ENCODE peak calls at places on chromosomes 5 and 9, in eight cellular contexts. One of them, this sample, is unnamed.

GRCh38 chr9:131736440-131736839 is 3.4 kb downstream of the RAPGEF1 start:
- DNase-seq in nephron progenitor cell: no peak
- DNase-seq in naive thymus-derived CD8-positive, alpha-beta T cell: no peak
- DNase-seq in RPMI7951: no peak
- DNase-seq in stomach: no peak
- DNase-seq in GM18507: no peak
- DNase-seq in stimulated activated CD4-positive, alpha-beta T cell treated with anti-CD3 and anti-CD28 coated beads, Interleukin-2, amount 100 ng/mL, for 24 hours: no peak
- DNase-seq in ovary: no peak
- DNase-seq in this sample: no peak

GRCh38 chr5:169758886-169759285 is 121.8 kb downstream of the DOCK2 start:
- DNase-seq in nephron progenitor cell: no peak
- DNase-seq in ovary: no peak
- DNase-seq in RPMI7951: no peak
- DNase-seq in naive thymus-derived CD8-positive, alpha-beta T cell: no peak
- DNase-seq in stimulated activated CD4-positive, alpha-beta T cell treated with anti-CD3 and anti-CD28 coated beads, Interleukin-2, amount 100 ng/mL, for 24 hours: no peak
- DNase-seq in GM18507: no peak
- DNase-seq in stomach: no peak
- DNase-seq in this sample: no peak

GRCh38 chr9:127178646-127179632 is 56.5 kb upstream of the ANGPTL2 start:
- DNase-seq in ovary: peak; percentile 75
- DNase-seq in GM18507: no peak
- DNase-seq in naive thymus-derived CD8-positive, alpha-beta T cell: no peak
- DNase-seq in stomach: peak; percentile 15
- DNase-seq in RPMI7951: no peak
- DNase-seq in stimulated activated CD4-positive, alpha-beta T cell treated with anti-CD3 and anti-CD28 coated beads, Interleukin-2, amount 100 ng/mL, for 24 hours: no peak
- DNase-seq in nephron progenitor cell: no peak
- DNase-seq in this sample: no peak

GRCh38 chr5:112479418-112479817 is 60.3 kb upstream of the EPB41L4A start:
- DNase-seq in RPMI7951: no peak
- DNase-seq in GM18507: no peak
- DNase-seq in naive thymus-derived CD8-positive, alpha-beta T cell: no peak
- DNase-seq in stomach: no peak
- DNase-seq in ovary: no peak
- DNase-seq in nephron progenitor cell: no peak
- DNase-seq in stimulated activated CD4-positive, alpha-beta T cell treated with anti-CD3 and anti-CD28 coated beads, Interleukin-2, amount 100 ng/mL, for 24 hours: no peak
- DNase-seq in this sample: no peak

GRCh38 chr5:25025836-25026235 is 381.1 kb upstream of the CDH10 start:
- DNase-seq in ovary: no peak
- DNase-seq in naive thymus-derived CD8-positive, alpha-beta T cell: no peak
- DNase-seq in GM18507: no peak
- DNase-seq in RPMI7951: no peak
- DNase-seq in nephron progenitor cell: no peak
- DNase-seq in stomach: no peak
- DNase-seq in stimulated activated CD4-positive, alpha-beta T cell treated with anti-CD3 and anti-CD28 coated beads, Interleukin-2, amount 100 ng/mL, for 24 hours: no peak
- DNase-seq in this sample: no peak

GRCh38 chr5:23269981-23270380 is 237.4 kb upstream of the PRDM9 start:
- DNase-seq in RPMI7951: no peak
- DNase-seq in nephron progenitor cell: no peak
- DNase-seq in stimulated activated CD4-positive, alpha-beta T cell treated with anti-CD3 and anti-CD28 coated beads, Interleukin-2, amount 100 ng/mL, for 24 hours: no peak
- DNase-seq in stomach: no peak
- DNase-seq in ovary: no peak
- DNase-seq in naive thymus-derived CD8-positive, alpha-beta T cell: no peak
- DNase-seq in GM18507: no peak
- DNase-seq in this sample: no peak

GRCh38 chr5:29758986-29759421 is 1434.5 kb upstream of the CDH6 start:
- DNase-seq in nephron progenitor cell: peak; percentile 2
- DNase-seq in naive thymus-derived CD8-positive, alpha-beta T cell: no peak
- DNase-seq in stimulated activated CD4-positive, alpha-beta T cell treated with anti-CD3 and anti-CD28 coated beads, Interleukin-2, amount 100 ng/mL, for 24 hours: no peak
- DNase-seq in stomach: no peak
- DNase-seq in GM18507: no peak
- DNase-seq in RPMI7951: no peak
- DNase-seq in ovary: no peak
- DNase-seq in this sample: no peak

GRCh38 chr9:108565651-108566378 is 290.0 kb downstream of the ACTL7B start:
- DNase-seq in RPMI7951: peak; percentile 91
- DNase-seq in naive thymus-derived CD8-positive, alpha-beta T cell: no peak
- DNase-seq in nephron progenitor cell: peak; percentile 49
- DNase-seq in stimulated activated CD4-positive, alpha-beta T cell treated with anti-CD3 and anti-CD28 coated beads, Interleukin-2, amount 100 ng/mL, for 24 hours: peak; percentile 4
- DNase-seq in GM18507: peak; percentile 22
- DNase-seq in ovary: peak; percentile 40
- DNase-seq in stomach: peak; percentile 60
- DNase-seq in this sample: no peak

GRCh38 chr9:93232388-93232965 is 48.5 kb downstream of the WNK2 start:
- DNase-seq in nephron progenitor cell: no peak
- DNase-seq in GM18507: no peak
- DNase-seq in naive thymus-derived CD8-positive, alpha-beta T cell: no peak
- DNase-seq in ovary: no peak
- DNase-seq in stomach: no peak
- DNase-seq in RPMI7951: no peak
- DNase-seq in stimulated activated CD4-positive, alpha-beta T cell treated with anti-CD3 and anti-CD28 coated beads, Interleukin-2, amount 100 ng/mL, for 24 hours: no peak
- DNase-seq in this sample: no peak

GRCh38 chr9:90793729-90794128 is 7.9 kb upstream of the SYK start:
- DNase-seq in naive thymus-derived CD8-positive, alpha-beta T cell: no peak
- DNase-seq in ovary: no peak
- DNase-seq in GM18507: no peak
- DNase-seq in nephron progenitor cell: no peak
- DNase-seq in RPMI7951: no peak
- DNase-seq in stimulated activated CD4-positive, alpha-beta T cell treated with anti-CD3 and anti-CD28 coated beads, Interleukin-2, amount 100 ng/mL, for 24 hours: no peak
- DNase-seq in stomach: no peak
- DNase-seq in this sample: no peak

GRCh38 chr5:73673161-73673591 is 47.2 kb downstream of the ARHGEF28 start:
- DNase-seq in ovary: no peak
- DNase-seq in stomach: no peak
- DNase-seq in RPMI7951: peak; percentile 67
- DNase-seq in nephron progenitor cell: no peak
- DNase-seq in GM18507: no peak
- DNase-seq in stimulated activated CD4-positive, alpha-beta T cell treated with anti-CD3 and anti-CD28 coated beads, Interleukin-2, amount 100 ng/mL, for 24 hours: no peak
- DNase-seq in naive thymus-derived CD8-positive, alpha-beta T cell: no peak
- DNase-seq in this sample: no peak

GRCh38 chr5:116045821-116046220 is 13.5 kb downstream of the ARL14EPL start:
- DNase-seq in stimulated activated CD4-positive, alpha-beta T cell treated with anti-CD3 and anti-CD28 coated beads, Interleukin-2, amount 100 ng/mL, for 24 hours: no peak
- DNase-seq in GM18507: no peak
- DNase-seq in stomach: no peak
- DNase-seq in nephron progenitor cell: no peak
- DNase-seq in naive thymus-derived CD8-positive, alpha-beta T cell: no peak
- DNase-seq in ovary: no peak
- DNase-seq in RPMI7951: no peak
- DNase-seq in this sample: no peak

GRCh38 chr5:132251220-132251725 is 6.2 kb upstream of the PDLIM4 start:
- DNase-seq in naive thymus-derived CD8-positive, alpha-beta T cell: no peak
- DNase-seq in ovary: no peak
- DNase-seq in GM18507: no peak
- DNase-seq in RPMI7951: peak; percentile 86
- DNase-seq in stomach: no peak
- DNase-seq in stimulated activated CD4-positive, alpha-beta T cell treated with anti-CD3 and anti-CD28 coated beads, Interleukin-2, amount 100 ng/mL, for 24 hours: no peak
- DNase-seq in nephron progenitor cell: no peak
- DNase-seq in this sample: no peak

GRCh38 chr5:71658916-71659661 is 60.0 kb upstream of the CARTPT start:
- DNase-seq in stomach: no peak
- DNase-seq in stimulated activated CD4-positive, alpha-beta T cell treated with anti-CD3 and anti-CD28 coated beads, Interleukin-2, amount 100 ng/mL, for 24 hours: no peak
- DNase-seq in RPMI7951: peak; percentile 2
- DNase-seq in ovary: no peak
- DNase-seq in nephron progenitor cell: no peak
- DNase-seq in naive thymus-derived CD8-positive, alpha-beta T cell: no peak
- DNase-seq in GM18507: no peak
- DNase-seq in this sample: no peak

GRCh38 chr5:78275998-78276543 is 18.4 kb downstream of the AP3B1 start:
- DNase-seq in nephron progenitor cell: no peak
- DNase-seq in GM18507: no peak
- DNase-seq in stomach: no peak
- DNase-seq in naive thymus-derived CD8-positive, alpha-beta T cell: no peak
- DNase-seq in stimulated activated CD4-positive, alpha-beta T cell treated with anti-CD3 and anti-CD28 coated beads, Interleukin-2, amount 100 ng/mL, for 24 hours: no peak
- DNase-seq in RPMI7951: no peak
- DNase-seq in ovary: no peak
- DNase-seq in this sample: no peak

GRCh38 chr5:32584651-32585050 is 706 bp upstream of the SUB1 start:
- DNase-seq in RPMI7951: no peak
- DNase-seq in naive thymus-derived CD8-positive, alpha-beta T cell: no peak
- DNase-seq in ovary: no peak
- DNase-seq in stimulated activated CD4-positive, alpha-beta T cell treated with anti-CD3 and anti-CD28 coated beads, Interleukin-2, amount 100 ng/mL, for 24 hours: no peak
- DNase-seq in stomach: no peak
- DNase-seq in GM18507: no peak
- DNase-seq in nephron progenitor cell: no peak
- DNase-seq in this sample: peak; percentile 48

GRCh38 chr9:22423566-22423965 is 23.1 kb upstream of the DMRTA1 start:
- DNase-seq in stomach: no peak
- DNase-seq in nephron progenitor cell: no peak
- DNase-seq in naive thymus-derived CD8-positive, alpha-beta T cell: no peak
- DNase-seq in ovary: no peak
- DNase-seq in RPMI7951: no peak
- DNase-seq in GM18507: no peak
- DNase-seq in stimulated activated CD4-positive, alpha-beta T cell treated with anti-CD3 and anti-CD28 coated beads, Interleukin-2, amount 100 ng/mL, for 24 hours: no peak
- DNase-seq in this sample: no peak

GRCh38 chr5:149143470-149143869 is 2.2 kb downstream of the ABLIM3 start:
- DNase-seq in ovary: no peak
- DNase-seq in naive thymus-derived CD8-positive, alpha-beta T cell: no peak
- DNase-seq in GM18507: no peak
- DNase-seq in stomach: no peak
- DNase-seq in stimulated activated CD4-positive, alpha-beta T cell treated with anti-CD3 and anti-CD28 coated beads, Interleukin-2, amount 100 ng/mL, for 24 hours: no peak
- DNase-seq in RPMI7951: no peak
- DNase-seq in nephron progenitor cell: no peak
- DNase-seq in this sample: no peak

GRCh38 chr5:33311893-33312292 is 128.9 kb upstream of the TARS1 start:
- DNase-seq in GM18507: no peak
- DNase-seq in RPMI7951: peak; percentile 91
- DNase-seq in stomach: no peak
- DNase-seq in stimulated activated CD4-positive, alpha-beta T cell treated with anti-CD3 and anti-CD28 coated beads, Interleukin-2, amount 100 ng/mL, for 24 hours: no peak
- DNase-seq in nephron progenitor cell: no peak
- DNase-seq in naive thymus-derived CD8-positive, alpha-beta T cell: no peak
- DNase-seq in ovary: no peak
- DNase-seq in this sample: no peak

GRCh38 chr5:166127766-166128565 is 2163.5 kb upstream of the WWC1 start:
- DNase-seq in stomach: no peak
- DNase-seq in naive thymus-derived CD8-positive, alpha-beta T cell: no peak
- DNase-seq in RPMI7951: no peak
- DNase-seq in nephron progenitor cell: no peak
- DNase-seq in ovary: no peak
- DNase-seq in stimulated activated CD4-positive, alpha-beta T cell treated with anti-CD3 and anti-CD28 coated beads, Interleukin-2, amount 100 ng/mL, for 24 hours: no peak
- DNase-seq in GM18507: no peak
- DNase-seq in this sample: no peak

GRCh38 chr9:68540712-68541535 is at the start of gene TMEM252:
- DNase-seq in stomach: no peak
- DNase-seq in nephron progenitor cell: no peak
- DNase-seq in GM18507: no peak
- DNase-seq in naive thymus-derived CD8-positive, alpha-beta T cell: no peak
- DNase-seq in stimulated activated CD4-positive, alpha-beta T cell treated with anti-CD3 and anti-CD28 coated beads, Interleukin-2, amount 100 ng/mL, for 24 hours: no peak
- DNase-seq in ovary: no peak
- DNase-seq in RPMI7951: no peak
- DNase-seq in this sample: no peak

GRCh38 chr5:136374638-136375037 is 9.3 kb upstream of the TRPC7 start:
- DNase-seq in stomach: no peak
- DNase-seq in GM18507: no peak
- DNase-seq in stimulated activated CD4-positive, alpha-beta T cell treated with anti-CD3 and anti-CD28 coated beads, Interleukin-2, amount 100 ng/mL, for 24 hours: no peak
- DNase-seq in nephron progenitor cell: no peak
- DNase-seq in ovary: no peak
- DNase-seq in naive thymus-derived CD8-positive, alpha-beta T cell: no peak
- DNase-seq in RPMI7951: no peak
- DNase-seq in this sample: no peak

GRCh38 chr5:36363101-36363500 is 61.4 kb upstream of the RANBP3L start:
- DNase-seq in RPMI7951: peak; percentile 84
- DNase-seq in GM18507: no peak
- DNase-seq in stomach: no peak
- DNase-seq in ovary: no peak
- DNase-seq in nephron progenitor cell: no peak
- DNase-seq in naive thymus-derived CD8-positive, alpha-beta T cell: no peak
- DNase-seq in stimulated activated CD4-positive, alpha-beta T cell treated with anti-CD3 and anti-CD28 coated beads, Interleukin-2, amount 100 ng/mL, for 24 hours: no peak
- DNase-seq in this sample: no peak

GRCh38 chr5:88666761-88667186 is 216.2 kb downstream of the MEF2C start:
- DNase-seq in naive thymus-derived CD8-positive, alpha-beta T cell: no peak
- DNase-seq in nephron progenitor cell: no peak
- DNase-seq in ovary: no peak
- DNase-seq in stimulated activated CD4-positive, alpha-beta T cell treated with anti-CD3 and anti-CD28 coated beads, Interleukin-2, amount 100 ng/mL, for 24 hours: no peak
- DNase-seq in RPMI7951: no peak
- DNase-seq in stomach: no peak
- DNase-seq in GM18507: no peak
- DNase-seq in this sample: no peak

GRCh38 chr9:7770102-7770501 is 29.5 kb downstream of the DMAC1 start:
- DNase-seq in stimulated activated CD4-positive, alpha-beta T cell treated with anti-CD3 and anti-CD28 coated beads, Interleukin-2, amount 100 ng/mL, for 24 hours: no peak
- DNase-seq in nephron progenitor cell: no peak
- DNase-seq in stomach: no peak
- DNase-seq in naive thymus-derived CD8-positive, alpha-beta T cell: no peak
- DNase-seq in ovary: no peak
- DNase-seq in GM18507: no peak
- DNase-seq in RPMI7951: no peak
- DNase-seq in this sample: no peak

GRCh38 chr5:72392326-72392733 is 72.2 kb downstream of the PTCD2 start:
- DNase-seq in nephron progenitor cell: no peak
- DNase-seq in ovary: no peak
- DNase-seq in naive thymus-derived CD8-positive, alpha-beta T cell: no peak
- DNase-seq in stomach: no peak
- DNase-seq in GM18507: no peak
- DNase-seq in stimulated activated CD4-positive, alpha-beta T cell treated with anti-CD3 and anti-CD28 coated beads, Interleukin-2, amount 100 ng/mL, for 24 hours: no peak
- DNase-seq in RPMI7951: peak; percentile 40
- DNase-seq in this sample: no peak

GRCh38 chr5:134503088-134503936 is 22.2 kb upstream of the JADE2 start:
- DNase-seq in GM18507: peak; percentile 23
- DNase-seq in naive thymus-derived CD8-positive, alpha-beta T cell: peak; percentile 19
- DNase-seq in ovary: peak; percentile 41
- DNase-seq in stomach: peak; percentile 56
- DNase-seq in stimulated activated CD4-positive, alpha-beta T cell treated with anti-CD3 and anti-CD28 coated beads, Interleukin-2, amount 100 ng/mL, for 24 hours: peak; percentile 76
- DNase-seq in RPMI7951: peak; percentile 98
- DNase-seq in nephron progenitor cell: no peak
- DNase-seq in this sample: no peak

GRCh38 chr9:109228093-109228642 is 61.1 kb upstream of the FRRS1L start:
- DNase-seq in nephron progenitor cell: no peak
- DNase-seq in stimulated activated CD4-positive, alpha-beta T cell treated with anti-CD3 and anti-CD28 coated beads, Interleukin-2, amount 100 ng/mL, for 24 hours: no peak
- DNase-seq in ovary: no peak
- DNase-seq in RPMI7951: no peak
- DNase-seq in stomach: no peak
- DNase-seq in naive thymus-derived CD8-positive, alpha-beta T cell: no peak
- DNase-seq in GM18507: no peak
- DNase-seq in this sample: no peak

GRCh38 chr5:138936225-138936967 is 61.3 kb upstream of the LRRTM2 start:
- DNase-seq in nephron progenitor cell: no peak
- DNase-seq in stimulated activated CD4-positive, alpha-beta T cell treated with anti-CD3 and anti-CD28 coated beads, Interleukin-2, amount 100 ng/mL, for 24 hours: no peak
- DNase-seq in naive thymus-derived CD8-positive, alpha-beta T cell: no peak
- DNase-seq in GM18507: no peak
- DNase-seq in ovary: no peak
- DNase-seq in stomach: peak; percentile 23
- DNase-seq in RPMI7951: no peak
- DNase-seq in this sample: no peak

GRCh38 chr9:87557996-87558395 is 60.3 kb downstream of the DAPK1 start:
- DNase-seq in stomach: peak; percentile 67
- DNase-seq in nephron progenitor cell: no peak
- DNase-seq in RPMI7951: peak; percentile 17
- DNase-seq in naive thymus-derived CD8-positive, alpha-beta T cell: no peak
- DNase-seq in GM18507: no peak
- DNase-seq in ovary: no peak
- DNase-seq in stimulated activated CD4-positive, alpha-beta T cell treated with anti-CD3 and anti-CD28 coated beads, Interleukin-2, amount 100 ng/mL, for 24 hours: no peak
- DNase-seq in this sample: no peak

GRCh38 chr5:42836070-42836769 is 24.5 kb upstream of the SELENOP start:
- DNase-seq in ovary: no peak
- DNase-seq in naive thymus-derived CD8-positive, alpha-beta T cell: no peak
- DNase-seq in stimulated activated CD4-positive, alpha-beta T cell treated with anti-CD3 and anti-CD28 coated beads, Interleukin-2, amount 100 ng/mL, for 24 hours: no peak
- DNase-seq in nephron progenitor cell: no peak
- DNase-seq in GM18507: no peak
- DNase-seq in stomach: no peak
- DNase-seq in RPMI7951: no peak
- DNase-seq in this sample: no peak

GRCh38 chr5:23026252-23027170 is 173.4 kb upstream of the CDH12 start:
- DNase-seq in stomach: no peak
- DNase-seq in ovary: no peak
- DNase-seq in GM18507: no peak
- DNase-seq in naive thymus-derived CD8-positive, alpha-beta T cell: no peak
- DNase-seq in RPMI7951: no peak
- DNase-seq in stimulated activated CD4-positive, alpha-beta T cell treated with anti-CD3 and anti-CD28 coated beads, Interleukin-2, amount 100 ng/mL, for 24 hours: no peak
- DNase-seq in nephron progenitor cell: no peak
- DNase-seq in this sample: no peak

GRCh38 chr9:133101356-133102189 is 19.5 kb downstream of the RALGDS start:
- DNase-seq in RPMI7951: no peak
- DNase-seq in ovary: no peak
- DNase-seq in stimulated activated CD4-positive, alpha-beta T cell treated with anti-CD3 and anti-CD28 coated beads, Interleukin-2, amount 100 ng/mL, for 24 hours: no peak
- DNase-seq in stomach: no peak
- DNase-seq in nephron progenitor cell: no peak
- DNase-seq in GM18507: no peak
- DNase-seq in naive thymus-derived CD8-positive, alpha-beta T cell: no peak
- DNase-seq in this sample: no peak

GRCh38 chr5:142527664-142528295 is 158.1 kb downstream of the FGF1 start:
- DNase-seq in ovary: no peak
- DNase-seq in stomach: no peak
- DNase-seq in nephron progenitor cell: no peak
- DNase-seq in naive thymus-derived CD8-positive, alpha-beta T cell: no peak
- DNase-seq in stimulated activated CD4-positive, alpha-beta T cell treated with anti-CD3 and anti-CD28 coated beads, Interleukin-2, amount 100 ng/mL, for 24 hours: no peak
- DNase-seq in RPMI7951: no peak
- DNase-seq in GM18507: no peak
- DNase-seq in this sample: no peak